ENCODE peak calls at places on chromosomes 1 and 21, in five cellular contexts. S is Calu3, W is H1, Z is lower lobe of right lung, F is psoas muscle. P is an unnamed sample.

GRCh38 chr1:224517171-224517570 is 82.6 kb upstream of the WDR26 start:
- DNase-seq in S (no peak), W (no peak), Z (no peak), F (no peak), P (no peak)

GRCh38 chr1:236287757-236288619 is 6.2 kb upstream of the ERO1B start:
- DNase-seq in S (no peak), W (peak), Z (no peak), F (no peak), P (no peak)

GRCh38 chr21:44372616-44373015 is 19.2 kb downstream of the TRPM2 start:
- DNase-seq in S (no peak), W (no peak), Z (no peak), F (peak), P (peak)

GRCh38 chr1:944341-945325 is 14.4 kb downstream of the NOC2L start:
- DNase-seq in S (no peak), W (no peak), Z (no peak), F (no peak), P (no peak)

GRCh38 chr21:44866780-44867179 is 6.7 kb downstream of the PTTG1IP start:
- DNase-seq in S (no peak), W (no peak), Z (no peak), F (no peak), P (no peak)

GRCh38 chr1:205926213-205926612 is 17.0 kb downstream of the SLC26A9 start:
- DNase-seq in S (no peak), W (no peak), Z (no peak), F (no peak), P (peak)

GRCh38 chr1:111604931-111605330 is 14.7 kb upstream of the RAP1A start:
- DNase-seq in S (no peak), W (no peak), Z (no peak), F (no peak), P (no peak)

GRCh38 chr1:110243581-110243980 is 33.5 kb downstream of the KCNC4 start:
- DNase-seq in S (no peak), W (no peak), Z (no peak), F (no peak), P (no peak)

GRCh38 chr1:28521502-28522164 is 15.8 kb downstream of the RCC1 start:
- DNase-seq in S (no peak), W (no peak), Z (no peak), F (no peak), P (no peak)

GRCh38 chr1:68181165-68181556 is 51.2 kb downstream of the WLS start:
- DNase-seq in S (no peak), W (no peak), Z (no peak), F (no peak), P (no peak)

GRCh38 chr1:64933296-64934070 is 32.9 kb downstream of the JAK1 start:
- DNase-seq in S (no peak), W (no peak), Z (no peak), F (peak), P (no peak)

GRCh38 chr1:175388286-175388685 is 195.7 kb upstream of the KIAA0040 start:
- DNase-seq in S (no peak), W (no peak), Z (no peak), F (no peak), P (no peak)

GRCh38 chr1:223429313-223429731 is 36.1 kb downstream of the CCDC185 start:
- DNase-seq in S (no peak), W (no peak), Z (no peak), F (peak), P (no peak)
- TF ChIP-seq CTCF in S (no peak), W (no peak), Z (no peak), F (no peak), P (no peak)

GRCh38 chr21:18298228-18298627 is 53.6 kb downstream of the CHODL start:
- DNase-seq in S (no peak), W (no peak), Z (no peak), F (no peak), P (no peak)
- TF ChIP-seq CTCF in S (no peak), W (peak), Z (no peak), F (no peak), P (peak)

GRCh38 chr1:212315907-212316306 is 30.7 kb downstream of the PPP2R5A start:
- DNase-seq in S (peak), W (no peak), Z (no peak), F (no peak), P (no peak)
- TF ChIP-seq CTCF in S (peak), W (no peak), Z (peak), F (peak), P (peak)

GRCh38 chr1:83834621-83835264 is 164.2 kb downstream of the TTLL7 start:
- DNase-seq in S (no peak), W (no peak), Z (no peak), F (no peak), P (no peak)
- TF ChIP-seq CTCF in S (no peak), W (no peak), Z (no peak), F (peak), P (peak)

GRCh38 chr1:150514260-150514659 is 1.3 kb upstream of the FALEC start:
- DNase-seq in S (no peak), W (no peak), Z (no peak), F (peak), P (no peak)

GRCh38 chr1:150516050-150516591 is 569 bp downstream of the FALEC start:
- DNase-seq in S (peak), W (no peak), Z (no peak), F (no peak), P (no peak)

GRCh38 chr1:150515328-150516049 is at the start of gene FALEC:
- DNase-seq in S (peak), W (peak), Z (peak), F (peak), P (peak)

GRCh38 chr1:150514913-150515327 is 632 bp upstream of the FALEC start:
- DNase-seq in S (no peak), W (no peak), Z (no peak), F (no peak), P (no peak)

GRCh38 chr1:150516616-150517015 is 1.1 kb downstream of the FALEC start:
- DNase-seq in S (no peak), W (no peak), Z (no peak), F (no peak), P (no peak)
- TF ChIP-seq CTCF in S (no peak), W (no peak), Z (no peak), F (no peak), P (peak)

GRCh38 chr1:37741662-37742061 is 23.3 kb downstream of the EPHA10 start:
- DNase-seq in S (no peak), W (no peak), Z (no peak), F (no peak), P (no peak)
- TF ChIP-seq CTCF in S (no peak), W (no peak), Z (no peak), F (no peak), P (no peak)

P was measured in chondrocyte.